ENCODE peak calls at places on chromosome 12, in five cellular contexts. B is right lobe of liver, I is prostate gland, G is tibial artery, R is IMR-90. T is an unnamed sample.

GRCh38 chr12:5889381-5890047 is 55.5 kb downstream of the ANO2 start:
- DNase-seq in B (no peak), I (no peak), G (no peak), R (no peak), T (no peak)

GRCh38 chr12:21940549-21940948 is 677 bp downstream of the ABCC9 start:
- DNase-seq in B (no peak), I (no peak), G (no peak), R (no peak), T (no peak)

GRCh38 chr12:66165141-66165540 is 4.7 kb downstream of the TMBIM4 start:
- DNase-seq in B (no peak), I (no peak), G (no peak), R (no peak), T (no peak)

GRCh38 chr12:65800928-65801327 is 23.4 kb upstream of the HMGA2 start:
- DNase-seq in B (no peak), I (no peak), G (no peak), R (peak; percentile 54), T (no peak)

GRCh38 chr12:84463756-84464495 is 448.7 kb downstream of the SLC6A15 start:
- DNase-seq in B (no peak), I (no peak), G (no peak), R (peak; percentile 53), T (no peak)

GRCh38 chr12:10717410-10717809 is 5.7 kb downstream of the YBX3 start:
- DNase-seq in B (no peak), I (peak; percentile 19), G (no peak), R (peak; percentile 28), T (peak; percentile 83)

GRCh38 chr12:54680374-54680773 is 32.2 kb upstream of the DCD start:
- DNase-seq in B (no peak), I (no peak), G (no peak), R (peak; percentile 10), T (no peak)

GRCh38 chr12:15796493-15797141 is 7.4 kb upstream of the EPS8 start:
- DNase-seq in B (no peak), I (no peak), G (no peak), R (peak; percentile 72), T (no peak)

GRCh38 chr12:20681334-20681733 is 13.8 kb upstream of the SLCO1C1 start:
- DNase-seq in B (no peak), I (no peak), G (no peak), R (no peak), T (no peak)

GRCh38 chr12:89368386-89368785 is 16.1 kb upstream of the DUSP6 start:
- DNase-seq in B (no peak), I (no peak), G (no peak), R (no peak), T (no peak)

GRCh38 chr12:55624056-55624455 is 12.6 kb upstream of the OR10P1 start:
- DNase-seq in B (no peak), I (no peak), G (no peak), R (no peak), T (peak; percentile 80)

GRCh38 chr12:65662590-65662989 is 161.7 kb upstream of the HMGA2 start:
- DNase-seq in B (no peak), I (no peak), G (no peak), R (no peak), T (no peak)

GRCh38 chr12:4445156-4446020 is at the start of gene FGF6:
- DNase-seq in B (no peak), I (no peak), G (no peak), R (no peak), T (no peak)

GRCh38 chr12:115094163-115094816 is 410.3 kb upstream of the TBX3 start:
- DNase-seq in B (peak; percentile 80), I (no peak), G (no peak), R (no peak), T (no peak)

GRCh38 chr12:100797246-100797645 is 2.7 kb downstream of the ANO4 start:
- DNase-seq in B (no peak), I (no peak), G (no peak), R (no peak), T (no peak)

GRCh38 chr12:47160296-47161244 is 80.8 kb upstream of the AMIGO2 start:
- DNase-seq in B (no peak), I (no peak), G (no peak), R (no peak), T (no peak)

GRCh38 chr12:54003625-54004024 is 3.7 kb downstream of the HOXC9 start:
- DNase-seq in B (no peak), I (no peak), G (no peak), R (no peak), T (no peak)

GRCh38 chr12:29688914-29689313 is 94.8 kb downstream of the TMTC1 start:
- DNase-seq in B (no peak), I (no peak), G (no peak), R (no peak), T (no peak)

GRCh38 chr12:15978431-15978950 is 67.4 kb downstream of the DERA start:
- DNase-seq in B (no peak), I (no peak), G (no peak), R (peak; percentile 60), T (peak; percentile 70)

GRCh38 chr12:321606-322326 is 59.1 kb upstream of the SLC6A13 start:
- DNase-seq in B (no peak), I (peak; percentile 39), G (no peak), R (no peak), T (no peak)

GRCh38 chr12:76552343-76552938 is 7.1 kb downstream of the OSBPL8 start:
- DNase-seq in B (no peak), I (no peak), G (no peak), R (no peak), T (no peak)

GRCh38 chr12:9348906-9349518 is 140.8 kb upstream of the PZP start:
- DNase-seq in B (no peak), I (no peak), G (no peak), R (no peak), T (no peak)

GRCh38 chr12:92075425-92075891 is 70.2 kb downstream of the BTG1 start:
- DNase-seq in B (no peak), I (no peak), G (no peak), R (peak; percentile 72), T (no peak)

GRCh38 chr12:100845095-100845494 is 50.5 kb downstream of the ANO4 start:
- DNase-seq in B (no peak), I (no peak), G (no peak), R (no peak), T (no peak)

GRCh38 chr12:111616177-111616623 is 17.1 kb upstream of the ATXN2 start:
- DNase-seq in B (peak; percentile 61), I (no peak), G (no peak), R (peak; percentile 21), T (no peak)

DNA sequence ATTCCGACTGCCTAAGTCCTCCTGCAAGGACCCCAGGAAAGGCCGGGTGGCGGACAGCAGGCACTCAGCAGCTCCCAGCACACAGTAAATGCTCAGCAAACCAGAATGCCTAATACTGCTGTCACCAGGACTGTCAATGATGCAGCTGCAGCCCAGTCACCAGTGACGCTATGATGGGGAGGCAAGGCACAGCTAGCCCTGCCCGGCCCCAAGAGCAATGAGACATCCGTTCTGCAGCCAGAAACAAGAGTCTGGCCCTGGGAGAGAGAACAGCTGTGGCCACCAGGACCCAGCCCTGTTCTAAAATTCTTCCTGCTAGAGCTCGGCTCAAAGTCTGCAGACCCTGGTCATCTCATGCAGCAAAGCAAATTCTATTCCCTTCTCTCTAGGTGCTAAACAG is 69.8 kb downstream of the NCOR2 start:
- DNase-seq in B (no peak), I (no peak), G (peak; percentile 75), R (peak; percentile 96), T (peak; percentile 87)
- H3K4me1 ChIP-seq in B (peaks cover 36% of the 10 kb centered on the region), I (peaks cover 31% of the 10 kb centered on the region), G (peaks cover 41% of the 10 kb centered on the region), R (peaks cover 34% of the 10 kb centered on the region), T (peaks cover 27% of the 10 kb centered on the region)

GRCh38 chr12:132557291-132557968 is 53.0 kb downstream of the LRCOL1 start:
- DNase-seq in B (no peak), I (no peak), G (no peak), R (no peak), T (no peak)

GRCh38 chr12:132556801-132557200 is 53.6 kb downstream of the LRCOL1 start:
- DNase-seq in B (no peak), I (no peak), G (no peak), R (no peak), T (no peak)

GRCh38 chr12:132559652-132560420 is 50.5 kb downstream of the LRCOL1 start:
- DNase-seq in B (no peak), I (peak; percentile 29), G (no peak), R (peak; percentile 36), T (peak; percentile 7)

GRCh38 chr12:132558861-132559623 is 51.3 kb downstream of the LRCOL1 start:
- DNase-seq in B (no peak), I (no peak), G (no peak), R (no peak), T (no peak)

GRCh38 chr12:132557969-132558856 is 52.2 kb downstream of the LRCOL1 start:
- DNase-seq in B (no peak), I (no peak), G (no peak), R (no peak), T (no peak)
- H3K4me1 ChIP-seq in B (peaks cover 14% of the 10 kb centered on the region), I (peaks cover 4% of the 10 kb centered on the region), G (peaks cover 21% of the 10 kb centered on the region), R (no peaks in the 10 kb centered on the region), T (no peaks in the 10 kb centered on the region)

GRCh38 chr12:14394317-14395058 is 29.0 kb downstream of the ATF7IP start:
- DNase-seq in B (no peak), I (peak; percentile 28), G (peak; percentile 37), R (peak; percentile 84), T (peak; percentile 81)
- H3K4me1 ChIP-seq in B (peaks cover 47% of the 10 kb centered on the region), I (no peaks in the 10 kb centered on the region), G (peaks cover 3% of the 10 kb centered on the region), R (no peaks in the 10 kb centered on the region), T (peaks cover 25% of the 10 kb centered on the region)

GRCh38 chr12:2504577-2504976 is 290.2 kb upstream of the FKBP4 start:
- DNase-seq in B (no peak), I (no peak), G (no peak), R (no peak), T (no peak)
- H3K4me1 ChIP-seq in B (no peaks in the 10 kb centered on the region), I (no peaks in the 10 kb centered on the region), G (no peaks in the 10 kb centered on the region), R (no peaks in the 10 kb centered on the region), T (no peaks in the 10 kb centered on the region)

GRCh38 chr12:124566181-124567034 is 1.0 kb downstream of the NCOR2 start:
- DNase-seq in B (peak; percentile 92), I (peak; percentile 92), G (peak; percentile 92), R (peak; percentile 66), T (peak; percentile 76)
- H3K4me1 ChIP-seq in B (peaks cover 23% of the 10 kb centered on the region), I (peaks cover 16% of the 10 kb centered on the region), G (peaks cover 31% of the 10 kb centered on the region), R (peaks cover 23% of the 10 kb centered on the region), T (peaks cover 22% of the 10 kb centered on the region)

DNA sequence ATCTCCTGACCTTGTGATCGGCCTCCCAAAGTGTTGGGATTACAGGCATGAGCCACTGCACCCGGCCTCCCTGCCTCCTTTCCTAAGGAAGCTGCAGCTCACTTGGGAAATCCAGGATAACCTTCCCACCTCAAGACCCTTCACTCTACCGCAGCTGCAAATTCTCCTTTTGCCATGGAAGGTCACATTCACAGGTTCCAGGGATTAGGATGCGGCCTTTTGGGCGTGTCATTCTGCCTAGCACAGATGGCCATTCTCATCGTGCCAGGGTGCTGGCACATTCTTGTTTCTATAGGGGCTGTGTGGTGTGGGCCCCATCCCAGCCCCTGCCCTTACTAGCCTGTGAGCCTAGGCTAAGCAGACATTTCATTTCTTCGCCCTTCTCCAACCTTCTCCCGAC is 219.9 kb downstream of the CHST11 start:
- DNase-seq in B (no peak), I (no peak), G (no peak), R (no peak), T (no peak)
- H3K4me1 ChIP-seq in B (peaks cover 8% of the 10 kb centered on the region), I (peaks cover 5% of the 10 kb centered on the region), G (peaks cover 19% of the 10 kb centered on the region), R (peaks cover 3% of the 10 kb centered on the region), T (peaks cover 8% of the 10 kb centered on the region)

T was measured in foreskin keratinocyte.